ENCODE peak calls at places on chromosomes 16 and 17, in five cellular contexts. One of them, this sample, is unnamed.

GRCh38 chr17:10046786-10047609 is 141.9 kb upstream of the RCVRN start:
- DNase-seq in anterior cingulate cortex: no peak
- DNase-seq in activated CD4-positive, alpha-beta T cell treated with anti-CD3 and anti-CD28 coated beads, Interleukin-2, amount 50 U/mL, for 1 hour: no peak
- DNase-seq in HTR-8/SVneo: no peak
- DNase-seq in stimulated activated CD8-positive, alpha-beta memory T cell treated with anti-CD3 and anti-CD28 coated beads, Interleukin-15, amount 100 ng/mL, for 24 hours: no peak
- DNase-seq in this sample: no peak

GRCh38 chr17:5003214-5003867 is 5.6 kb downstream of the KIF1C start:
- DNase-seq in stimulated activated CD8-positive, alpha-beta memory T cell treated with anti-CD3 and anti-CD28 coated beads, Interleukin-15, amount 100 ng/mL, for 24 hours: no peak
- DNase-seq in HTR-8/SVneo: no peak
- DNase-seq in anterior cingulate cortex: no peak
- DNase-seq in activated CD4-positive, alpha-beta T cell treated with anti-CD3 and anti-CD28 coated beads, Interleukin-2, amount 50 U/mL, for 1 hour: no peak
- DNase-seq in this sample: no peak

GRCh38 chr17:58630883-58631522 is 60.8 kb downstream of the TEX14 start:
- DNase-seq in anterior cingulate cortex: no peak
- DNase-seq in HTR-8/SVneo: no peak
- DNase-seq in activated CD4-positive, alpha-beta T cell treated with anti-CD3 and anti-CD28 coated beads, Interleukin-2, amount 50 U/mL, for 1 hour: no peak
- DNase-seq in stimulated activated CD8-positive, alpha-beta memory T cell treated with anti-CD3 and anti-CD28 coated beads, Interleukin-15, amount 100 ng/mL, for 24 hours: no peak
- DNase-seq in this sample: no peak

GRCh38 chr17:36851230-36851629 is 86.0 kb upstream of the LHX1 start:
- DNase-seq in stimulated activated CD8-positive, alpha-beta memory T cell treated with anti-CD3 and anti-CD28 coated beads, Interleukin-15, amount 100 ng/mL, for 24 hours: no peak
- DNase-seq in activated CD4-positive, alpha-beta T cell treated with anti-CD3 and anti-CD28 coated beads, Interleukin-2, amount 50 U/mL, for 1 hour: no peak
- DNase-seq in HTR-8/SVneo: peak
- DNase-seq in anterior cingulate cortex: no peak
- DNase-seq in this sample: no peak

GRCh38 chr16:85080923-85081498 is 31.3 kb downstream of the CIBAR2 start:
- DNase-seq in anterior cingulate cortex: no peak
- DNase-seq in stimulated activated CD8-positive, alpha-beta memory T cell treated with anti-CD3 and anti-CD28 coated beads, Interleukin-15, amount 100 ng/mL, for 24 hours: no peak
- DNase-seq in activated CD4-positive, alpha-beta T cell treated with anti-CD3 and anti-CD28 coated beads, Interleukin-2, amount 50 U/mL, for 1 hour: no peak
- DNase-seq in HTR-8/SVneo: no peak
- DNase-seq in this sample: no peak

GRCh38 chr17:3008336-3009279 is 54.8 kb downstream of the OR1D5 start:
- DNase-seq in stimulated activated CD8-positive, alpha-beta memory T cell treated with anti-CD3 and anti-CD28 coated beads, Interleukin-15, amount 100 ng/mL, for 24 hours: no peak
- DNase-seq in anterior cingulate cortex: no peak
- DNase-seq in HTR-8/SVneo: no peak
- DNase-seq in activated CD4-positive, alpha-beta T cell treated with anti-CD3 and anti-CD28 coated beads, Interleukin-2, amount 50 U/mL, for 1 hour: no peak
- DNase-seq in this sample: no peak

GRCh38 chr16:66199189-66199588 is 167.3 kb upstream of the CDH5 start:
- DNase-seq in activated CD4-positive, alpha-beta T cell treated with anti-CD3 and anti-CD28 coated beads, Interleukin-2, amount 50 U/mL, for 1 hour: no peak
- DNase-seq in HTR-8/SVneo: no peak
- DNase-seq in anterior cingulate cortex: no peak
- DNase-seq in stimulated activated CD8-positive, alpha-beta memory T cell treated with anti-CD3 and anti-CD28 coated beads, Interleukin-15, amount 100 ng/mL, for 24 hours: no peak
- DNase-seq in this sample: no peak

GRCh38 chr16:23408242-23409201 is 44.5 kb downstream of the COG7 start:
- DNase-seq in anterior cingulate cortex: no peak
- DNase-seq in stimulated activated CD8-positive, alpha-beta memory T cell treated with anti-CD3 and anti-CD28 coated beads, Interleukin-15, amount 100 ng/mL, for 24 hours: no peak
- DNase-seq in HTR-8/SVneo: no peak
- DNase-seq in activated CD4-positive, alpha-beta T cell treated with anti-CD3 and anti-CD28 coated beads, Interleukin-2, amount 50 U/mL, for 1 hour: no peak
- DNase-seq in this sample: no peak

GRCh38 chr16:72092832-72093447 is 480 bp downstream of the TXNL4B start:
- DNase-seq in HTR-8/SVneo: peak
- DNase-seq in activated CD4-positive, alpha-beta T cell treated with anti-CD3 and anti-CD28 coated beads, Interleukin-2, amount 50 U/mL, for 1 hour: no peak
- DNase-seq in stimulated activated CD8-positive, alpha-beta memory T cell treated with anti-CD3 and anti-CD28 coated beads, Interleukin-15, amount 100 ng/mL, for 24 hours: no peak
- DNase-seq in anterior cingulate cortex: no peak
- DNase-seq in this sample: no peak

GRCh38 chr16:28212532-28212873 is 738 bp upstream of the XPO6 start:
- DNase-seq in stimulated activated CD8-positive, alpha-beta memory T cell treated with anti-CD3 and anti-CD28 coated beads, Interleukin-15, amount 100 ng/mL, for 24 hours: no peak
- DNase-seq in activated CD4-positive, alpha-beta T cell treated with anti-CD3 and anti-CD28 coated beads, Interleukin-2, amount 50 U/mL, for 1 hour: no peak
- DNase-seq in HTR-8/SVneo: no peak
- DNase-seq in anterior cingulate cortex: no peak
- DNase-seq in this sample: no peak

GRCh38 chr17:29733151-29733550 is 110.4 kb upstream of the CORO6 start:
- DNase-seq in HTR-8/SVneo: no peak
- DNase-seq in stimulated activated CD8-positive, alpha-beta memory T cell treated with anti-CD3 and anti-CD28 coated beads, Interleukin-15, amount 100 ng/mL, for 24 hours: no peak
- DNase-seq in anterior cingulate cortex: no peak
- DNase-seq in activated CD4-positive, alpha-beta T cell treated with anti-CD3 and anti-CD28 coated beads, Interleukin-2, amount 50 U/mL, for 1 hour: no peak
- DNase-seq in this sample: no peak

GRCh38 chr17:32267690-32268205 is 2.1 kb downstream of the RHBDL3 start:
- DNase-seq in activated CD4-positive, alpha-beta T cell treated with anti-CD3 and anti-CD28 coated beads, Interleukin-2, amount 50 U/mL, for 1 hour: no peak
- DNase-seq in HTR-8/SVneo: no peak
- DNase-seq in anterior cingulate cortex: no peak
- DNase-seq in stimulated activated CD8-positive, alpha-beta memory T cell treated with anti-CD3 and anti-CD28 coated beads, Interleukin-15, amount 100 ng/mL, for 24 hours: no peak
- DNase-seq in this sample: no peak

GRCh38 chr17:70767102-70767701 is 597.9 kb downstream of the KCNJ2 start:
- DNase-seq in anterior cingulate cortex: no peak
- DNase-seq in HTR-8/SVneo: peak
- DNase-seq in stimulated activated CD8-positive, alpha-beta memory T cell treated with anti-CD3 and anti-CD28 coated beads, Interleukin-15, amount 100 ng/mL, for 24 hours: no peak
- DNase-seq in activated CD4-positive, alpha-beta T cell treated with anti-CD3 and anti-CD28 coated beads, Interleukin-2, amount 50 U/mL, for 1 hour: no peak
- DNase-seq in this sample: peak

GRCh38 chr16:50269061-50269705 is 2.8 kb downstream of the ADCY7 start:
- DNase-seq in anterior cingulate cortex: no peak
- DNase-seq in activated CD4-positive, alpha-beta T cell treated with anti-CD3 and anti-CD28 coated beads, Interleukin-2, amount 50 U/mL, for 1 hour: no peak
- DNase-seq in HTR-8/SVneo: no peak
- DNase-seq in stimulated activated CD8-positive, alpha-beta memory T cell treated with anti-CD3 and anti-CD28 coated beads, Interleukin-15, amount 100 ng/mL, for 24 hours: no peak
- DNase-seq in this sample: no peak

GRCh38 chr16:7246578-7246977 is 86.1 kb upstream of the RBFOX1 start:
- DNase-seq in anterior cingulate cortex: no peak
- DNase-seq in stimulated activated CD8-positive, alpha-beta memory T cell treated with anti-CD3 and anti-CD28 coated beads, Interleukin-15, amount 100 ng/mL, for 24 hours: no peak
- DNase-seq in HTR-8/SVneo: no peak
- DNase-seq in activated CD4-positive, alpha-beta T cell treated with anti-CD3 and anti-CD28 coated beads, Interleukin-2, amount 50 U/mL, for 1 hour: no peak
- DNase-seq in this sample: no peak

GRCh38 chr16:67302882-67303434 is 23.6 kb downstream of the KCTD19 start:
- DNase-seq in anterior cingulate cortex: no peak
- DNase-seq in stimulated activated CD8-positive, alpha-beta memory T cell treated with anti-CD3 and anti-CD28 coated beads, Interleukin-15, amount 100 ng/mL, for 24 hours: no peak
- DNase-seq in HTR-8/SVneo: no peak
- DNase-seq in activated CD4-positive, alpha-beta T cell treated with anti-CD3 and anti-CD28 coated beads, Interleukin-2, amount 50 U/mL, for 1 hour: no peak
- DNase-seq in this sample: no peak

GRCh38 chr16:85573696-85574641 is 39.2 kb upstream of the GSE1 start:
- DNase-seq in HTR-8/SVneo: no peak
- DNase-seq in stimulated activated CD8-positive, alpha-beta memory T cell treated with anti-CD3 and anti-CD28 coated beads, Interleukin-15, amount 100 ng/mL, for 24 hours: no peak
- DNase-seq in anterior cingulate cortex: no peak
- DNase-seq in activated CD4-positive, alpha-beta T cell treated with anti-CD3 and anti-CD28 coated beads, Interleukin-2, amount 50 U/mL, for 1 hour: no peak
- DNase-seq in this sample: no peak

GRCh38 chr16:51755039-51755501 is 604.0 kb upstream of the SALL1 start:
- DNase-seq in anterior cingulate cortex: no peak
- DNase-seq in activated CD4-positive, alpha-beta T cell treated with anti-CD3 and anti-CD28 coated beads, Interleukin-2, amount 50 U/mL, for 1 hour: no peak
- DNase-seq in HTR-8/SVneo: no peak
- DNase-seq in stimulated activated CD8-positive, alpha-beta memory T cell treated with anti-CD3 and anti-CD28 coated beads, Interleukin-15, amount 100 ng/mL, for 24 hours: no peak
- DNase-seq in this sample: no peak

GRCh38 chr17:68387485-68387884 is 69.8 kb downstream of the WIPI1 start:
- DNase-seq in anterior cingulate cortex: no peak
- DNase-seq in stimulated activated CD8-positive, alpha-beta memory T cell treated with anti-CD3 and anti-CD28 coated beads, Interleukin-15, amount 100 ng/mL, for 24 hours: no peak
- DNase-seq in HTR-8/SVneo: no peak
- DNase-seq in activated CD4-positive, alpha-beta T cell treated with anti-CD3 and anti-CD28 coated beads, Interleukin-2, amount 50 U/mL, for 1 hour: no peak
- DNase-seq in this sample: no peak

GRCh38 chr16:30761427-30761927 is 385 bp downstream of the CFAP119 start:
- DNase-seq in anterior cingulate cortex: no peak
- DNase-seq in stimulated activated CD8-positive, alpha-beta memory T cell treated with anti-CD3 and anti-CD28 coated beads, Interleukin-15, amount 100 ng/mL, for 24 hours: no peak
- DNase-seq in activated CD4-positive, alpha-beta T cell treated with anti-CD3 and anti-CD28 coated beads, Interleukin-2, amount 50 U/mL, for 1 hour: peak
- DNase-seq in HTR-8/SVneo: no peak
- DNase-seq in this sample: no peak

GRCh38 chr17:75475144-75475835 is 18.9 kb downstream of the TMEM94 start:
- DNase-seq in HTR-8/SVneo: no peak
- DNase-seq in stimulated activated CD8-positive, alpha-beta memory T cell treated with anti-CD3 and anti-CD28 coated beads, Interleukin-15, amount 100 ng/mL, for 24 hours: no peak
- DNase-seq in activated CD4-positive, alpha-beta T cell treated with anti-CD3 and anti-CD28 coated beads, Interleukin-2, amount 50 U/mL, for 1 hour: no peak
- DNase-seq in anterior cingulate cortex: no peak
- DNase-seq in this sample: no peak

GRCh38 chr16:695355-696089 is 5.3 kb upstream of the WDR24 start:
- DNase-seq in anterior cingulate cortex: no peak
- DNase-seq in stimulated activated CD8-positive, alpha-beta memory T cell treated with anti-CD3 and anti-CD28 coated beads, Interleukin-15, amount 100 ng/mL, for 24 hours: no peak
- DNase-seq in HTR-8/SVneo: no peak
- DNase-seq in activated CD4-positive, alpha-beta T cell treated with anti-CD3 and anti-CD28 coated beads, Interleukin-2, amount 50 U/mL, for 1 hour: peak
- DNase-seq in this sample: peak

GRCh38 chr16:64590516-64590915 is 531.3 kb downstream of the CDH11 start:
- DNase-seq in anterior cingulate cortex: no peak
- DNase-seq in activated CD4-positive, alpha-beta T cell treated with anti-CD3 and anti-CD28 coated beads, Interleukin-2, amount 50 U/mL, for 1 hour: no peak
- DNase-seq in HTR-8/SVneo: no peak
- DNase-seq in stimulated activated CD8-positive, alpha-beta memory T cell treated with anti-CD3 and anti-CD28 coated beads, Interleukin-15, amount 100 ng/mL, for 24 hours: no peak
- DNase-seq in this sample: no peak

GRCh38 chr17:80889897-80890550 is 101.6 kb upstream of the CHMP6 start:
- DNase-seq in activated CD4-positive, alpha-beta T cell treated with anti-CD3 and anti-CD28 coated beads, Interleukin-2, amount 50 U/mL, for 1 hour: peak
- DNase-seq in stimulated activated CD8-positive, alpha-beta memory T cell treated with anti-CD3 and anti-CD28 coated beads, Interleukin-15, amount 100 ng/mL, for 24 hours: no peak
- DNase-seq in anterior cingulate cortex: no peak
- DNase-seq in HTR-8/SVneo: no peak
- DNase-seq in this sample: no peak

GRCh38 chr16:85924675-85925074 is 25.7 kb downstream of the IRF8 start:
- DNase-seq in stimulated activated CD8-positive, alpha-beta memory T cell treated with anti-CD3 and anti-CD28 coated beads, Interleukin-15, amount 100 ng/mL, for 24 hours: no peak
- DNase-seq in HTR-8/SVneo: no peak
- DNase-seq in anterior cingulate cortex: no peak
- DNase-seq in activated CD4-positive, alpha-beta T cell treated with anti-CD3 and anti-CD28 coated beads, Interleukin-2, amount 50 U/mL, for 1 hour: no peak
- DNase-seq in this sample: no peak

GRCh38 chr16:53052519-53053501 is at the start of gene CHD9NB:
- DNase-seq in anterior cingulate cortex: no peak
- DNase-seq in HTR-8/SVneo: peak
- DNase-seq in stimulated activated CD8-positive, alpha-beta memory T cell treated with anti-CD3 and anti-CD28 coated beads, Interleukin-15, amount 100 ng/mL, for 24 hours: no peak
- DNase-seq in activated CD4-positive, alpha-beta T cell treated with anti-CD3 and anti-CD28 coated beads, Interleukin-2, amount 50 U/mL, for 1 hour: no peak
- DNase-seq in this sample: no peak

GRCh38 chr16:79307214-79307613 is 293.3 kb downstream of the MAF start:
- DNase-seq in anterior cingulate cortex: peak
- DNase-seq in stimulated activated CD8-positive, alpha-beta memory T cell treated with anti-CD3 and anti-CD28 coated beads, Interleukin-15, amount 100 ng/mL, for 24 hours: no peak
- DNase-seq in HTR-8/SVneo: no peak
- DNase-seq in activated CD4-positive, alpha-beta T cell treated with anti-CD3 and anti-CD28 coated beads, Interleukin-2, amount 50 U/mL, for 1 hour: no peak
- DNase-seq in this sample: no peak

GRCh38 chr16:2475413-2476344 is 752 bp downstream of the TBC1D24 start:
- DNase-seq in activated CD4-positive, alpha-beta T cell treated with anti-CD3 and anti-CD28 coated beads, Interleukin-2, amount 50 U/mL, for 1 hour: peak
- DNase-seq in anterior cingulate cortex: no peak
- DNase-seq in HTR-8/SVneo: no peak
- DNase-seq in stimulated activated CD8-positive, alpha-beta memory T cell treated with anti-CD3 and anti-CD28 coated beads, Interleukin-15, amount 100 ng/mL, for 24 hours: no peak
- DNase-seq in this sample: no peak

This sample was measured in hypothalamus.